ENCODE peak calls at places on chromosomes 7 and 10, in nine cellular contexts. K is endothelial cell of umbilical vein, D is HCT116, E is PC-3, A is tibial artery, F is ovary, O is neuronal stem cell, V is mammary epithelial cell, S is esophagus muscularis mucosa. C is an unnamed sample. For H3K4me1 and H3K27me3, the result is how much of the 10 kb centered on the place peaks cover.

GRCh38 chr7:73615886-73616285 is 8.4 kb downstream of the MLXIPL start:
- DNase-seq in K (no peak), D (no peak), E (no peak), A (no peak), F (no peak), O (no peak), V (no peak), S (no peak), C (no peak)

GRCh38 chr7:80921130-80921529 is 2.3 kb upstream of the SEMA3C start:
- DNase-seq in K (no peak), D (no peak), E (peak), A (no peak), F (no peak), O (no peak), V (no peak), S (no peak), C (no peak)

GRCh38 chr10:24208661-24209420 is at the start of gene KIAA1217:
- DNase-seq in K (peak), D (no peak), E (peak), A (no peak), F (peak), O (peak), V (peak), S (no peak), C (peak)

GRCh38 chr7:117872565-117873055 is 631 bp downstream of the CTTNBP2 start:
- DNase-seq in K (peak), D (peak), E (no peak), A (peak), F (peak), O (peak), V (no peak), S (no peak), C (peak)

GRCh38 chr10:4315529-4315928 is 510.5 kb upstream of the AKR1E2 start:
- DNase-seq in K (peak), D (no peak), E (no peak), A (no peak), F (peak), O (no peak), V (no peak), S (no peak), C (no peak)

GRCh38 chr10:74078037-74078436 is 72.6 kb downstream of the AP3M1 start:
- DNase-seq in K (peak), D (no peak), E (peak), A (no peak), F (no peak), O (no peak), V (no peak), S (no peak), C (no peak)

GRCh38 chr7:120931243-120931642 is 19.3 kb upstream of the ING3 start:
- DNase-seq in K (peak), D (no peak), E (peak), A (no peak), F (no peak), O (no peak), V (no peak), S (no peak), C (no peak)

GRCh38 chr10:102791754-102792153 is 45.5 kb downstream of the CYP17A1 start:
- DNase-seq in K (no peak), D (no peak), E (no peak), A (no peak), F (no peak), O (no peak), V (no peak), S (no peak), C (no peak)

GRCh38 chr7:39745320-39745719 is 121.9 kb downstream of the RALA start:
- DNase-seq in K (no peak), D (no peak), E (no peak), A (no peak), F (no peak), O (no peak), V (no peak), S (no peak), C (no peak)

GRCh38 chr7:94701555-94701973 is 45.6 kb upstream of the SGCE start:
- DNase-seq in K (peak), D (peak), E (peak), A (no peak), F (no peak), O (peak), V (peak), S (no peak), C (no peak)

GRCh38 chr10:3067045-3067858 is at the start of gene PFKP:
- DNase-seq in K (no peak), D (no peak), E (no peak), A (peak), F (peak), O (no peak), V (peak), S (no peak), C (peak)

GRCh38 chr7:48537561-48537960 is 366.3 kb downstream of the ABCA13 start:
- DNase-seq in K (no peak), D (no peak), E (peak), A (no peak), F (no peak), O (no peak), V (peak), S (no peak), C (no peak)

GRCh38 chr10:123639131-123639530 is 27.0 kb upstream of the GPR26 start:
- DNase-seq in K (no peak), D (no peak), E (no peak), A (peak), F (no peak), O (no peak), V (no peak), S (peak), C (no peak)

GRCh38 chr7:88230646-88231045 is 10.8 kb upstream of the SRI start:
- DNase-seq in K (no peak), D (no peak), E (no peak), A (no peak), F (no peak), O (no peak), V (no peak), S (no peak), C (no peak)

GRCh38 chr7:123319911-123320310 is 120.1 kb upstream of the SLC13A1 start:
- DNase-seq in K (no peak), D (no peak), E (no peak), A (no peak), F (no peak), O (no peak), V (no peak), S (no peak), C (no peak)

GRCh38 chr10:114334301-114334700 is 70.0 kb downstream of the AFAP1L2 start:
- DNase-seq in K (no peak), D (no peak), E (no peak), A (no peak), F (no peak), O (no peak), V (no peak), S (no peak), C (no peak)

GRCh38 chr10:31477584-31477983 is 158.6 kb downstream of the ZEB1 start:
- DNase-seq in K (no peak), D (no peak), E (no peak), A (no peak), F (no peak), O (no peak), V (no peak), S (no peak), C (no peak)

GRCh38 chr7:126501617-126502016 is 751.1 kb downstream of the GRM8 start:
- DNase-seq in K (no peak), D (no peak), E (no peak), A (no peak), F (no peak), O (no peak), V (peak), S (no peak), C (no peak)

GRCh38 chr10:43869669-43870322 is 221.1 kb upstream of the ZNF32 start:
- DNase-seq in K (no peak), D (no peak), E (no peak), A (no peak), F (no peak), O (no peak), V (no peak), S (no peak), C (no peak)

GRCh38 chr10:89207801-89208551 is 859 bp upstream of the CH25H start:
- DNase-seq in K (no peak), D (no peak), E (no peak), A (peak), F (peak), O (peak), V (no peak), S (peak), C (peak)

GRCh38 chr7:158072889-158073730 is 514.5 kb downstream of the PTPRN2 start:
- DNase-seq in K (no peak), D (no peak), E (no peak), A (peak), F (no peak), O (no peak), V (no peak), S (no peak), C (no peak)

GRCh38 chr7:30726296-30727006 is 25.5 kb upstream of the INMT start:
- DNase-seq in K (no peak), D (no peak), E (no peak), A (no peak), F (no peak), O (no peak), V (no peak), S (no peak), C (no peak)

GRCh38 chr10:23016636-23017035 is 78.7 kb upstream of the MSRB2 start:
- DNase-seq in K (no peak), D (no peak), E (no peak), A (no peak), F (no peak), O (no peak), V (no peak), S (no peak), C (no peak)

GRCh38 chr7:26195867-26196266 is 4.7 kb downstream of the HNRNPA2B1 start:
- DNase-seq in K (no peak), D (no peak), E (no peak), A (no peak), F (no peak), O (no peak), V (no peak), S (no peak), C (no peak)
- H3K4me3 ChIP-seq in K (no peak), D (no peak), E (peak), A (no peak), F (no peak), O (no peak), V (no peak), S (no peak), C (no peak)

DNA sequence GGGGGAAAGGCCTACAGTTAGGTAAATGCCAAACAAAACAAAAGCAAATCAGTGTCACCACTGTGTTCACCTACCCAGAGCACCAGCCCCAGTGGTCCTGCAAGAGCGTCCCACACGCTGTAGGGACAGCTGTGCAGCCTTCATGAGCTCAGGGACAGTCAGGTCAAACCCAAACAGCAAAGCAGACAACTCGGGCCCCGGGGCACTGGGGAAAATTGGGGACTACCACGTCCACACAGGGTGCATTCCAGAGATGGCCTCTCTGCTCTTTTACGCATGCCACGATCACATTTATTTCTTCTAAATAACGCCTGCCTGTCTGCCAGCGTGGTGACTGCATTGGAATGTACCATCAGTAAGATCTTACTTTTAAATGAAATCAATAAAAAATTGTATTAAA is 21.7 kb downstream of the EBF3 start:
- DNase-seq in K (no peak), D (no peak), E (no peak), A (peak), F (no peak), O (no peak), V (no peak), S (no peak), C (no peak)
- H3K4me1 ChIP-seq in K (under half), D (under half), E (under half), A (under half), F (under half), O (under half), V (under half), S (under half), C (half or more)

DNA sequence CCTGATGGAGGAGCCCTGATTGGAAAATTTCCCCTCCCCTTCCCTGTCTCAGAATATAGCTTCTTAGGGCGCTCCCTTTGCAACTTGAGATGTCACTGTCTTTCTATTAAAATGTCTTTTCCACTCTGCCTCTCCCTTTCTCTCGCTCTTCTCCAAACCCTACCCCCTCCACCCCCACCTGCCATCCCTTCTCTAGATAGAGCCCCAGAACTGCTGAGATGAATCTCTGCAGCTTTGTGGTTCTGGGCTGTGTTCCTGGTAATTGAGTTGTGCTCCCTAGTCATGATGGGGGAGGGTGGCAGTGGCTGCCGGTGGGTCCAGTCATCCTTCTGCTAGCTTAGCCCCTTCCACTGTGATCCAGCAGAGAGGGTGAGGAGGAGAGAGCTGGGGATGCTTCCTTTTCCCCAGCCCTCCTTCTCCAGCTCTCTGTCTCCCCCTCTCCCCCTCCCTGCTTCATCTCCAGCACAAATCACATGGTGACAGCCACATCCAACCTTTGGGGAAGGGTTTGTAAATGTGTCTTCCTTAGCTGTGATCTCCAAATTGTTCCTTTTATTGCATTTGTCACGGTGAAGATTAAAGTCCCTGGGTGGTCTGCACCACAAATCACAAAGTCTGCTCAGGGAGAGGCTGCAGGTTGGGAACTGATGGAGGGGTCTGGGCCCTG is 50.7 kb upstream of the BTRC start:
- DNase-seq in K (no peak), D (no peak), E (no peak), A (no peak), F (no peak), O (no peak), V (no peak), S (no peak), C (no peak)
- H3K27me3 ChIP-seq in K (under half), D (under half), E (under half), A (half or more), F (under half), O (half or more), V (under half), S (under half), C (under half)

DNA sequence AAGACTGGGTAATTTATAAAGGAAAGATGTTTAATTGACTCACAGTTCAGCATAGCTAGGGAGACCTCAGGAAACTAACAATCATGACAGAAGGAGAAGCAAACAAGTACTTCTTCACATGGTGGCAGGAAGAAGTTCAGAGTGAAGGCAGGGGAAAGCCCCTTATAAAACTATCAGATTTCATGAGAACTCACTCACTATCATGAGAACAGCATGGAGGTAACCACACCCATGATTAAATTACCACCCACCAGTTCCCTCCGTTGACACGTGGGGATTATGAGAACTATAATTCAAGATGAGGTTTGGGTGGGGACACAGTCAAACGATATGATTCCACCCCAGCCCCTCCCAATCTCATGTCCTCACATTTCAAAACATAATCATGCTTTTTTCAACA is 124.2 kb upstream of the PCGF5 start:
- DNase-seq in K (no peak), D (no peak), E (no peak), A (no peak), F (no peak), O (no peak), V (no peak), S (no peak), C (no peak)
- H3K4me3 ChIP-seq in K (no peak), D (no peak), E (no peak), A (no peak), F (no peak), O (no peak), V (no peak), S (no peak), C (no peak)

GRCh38 chr10:124739119-124739921 is 4.9 kb downstream of the FAM53B start:
- DNase-seq in K (no peak), D (no peak), E (no peak), A (peak), F (no peak), O (no peak), V (no peak), S (peak), C (no peak)
- H3K4me1 ChIP-seq in K (under half), D (under half), E (under half), A (half or more), F (half or more), O (under half), V (half or more), S (half or more), C (half or more)